ENCODE peak calls at places on chromosome 18, in six cellular contexts. E, O, R, W, T and P are unnamed samples.
A peak's percentile ranks its signal among the peaks of the same experiment; 100 is the strongest.

GRCh38 chr18:37864122-37864521 is 298.5 kb upstream of the CELF4 start:
- DNase-seq in E (no peak), O (no peak), R (no peak), W (no peak), T (no peak), P (no peak)

GRCh38 chr18:30999887-31000628 is 42.5 kb downstream of the DSC3 start:
- DNase-seq in E (no peak), O (no peak), R (no peak), W (no peak), T (no peak), P (no peak)

GRCh38 chr18:37297106-37297505 is 268.5 kb downstream of the CELF4 start:
- DNase-seq in E (no peak), O (no peak), R (no peak), W (no peak), T (no peak), P (no peak)

GRCh38 chr18:70148539-70148938 is 56.9 kb downstream of the RTTN start:
- DNase-seq in E (no peak), O (no peak), R (no peak), W (no peak), T (no peak), P (no peak)

GRCh38 chr18:59881728-59882685 is 17.8 kb upstream of the PMAIP1 start:
- DNase-seq in E (peak; percentile 78), O (no peak), R (no peak), W (no peak), T (peak; percentile 12), P (peak; percentile 80)

GRCh38 chr18:34977787-34978532 is 63.3 kb upstream of the MAPRE2 start:
- DNase-seq in E (no peak), O (no peak), R (peak; percentile 45), W (peak; percentile 7), T (peak; percentile 66), P (peak; percentile 6)

GRCh38 chr18:22470141-22470510 is 52.4 kb upstream of the CTAGE1 start:
- DNase-seq in E (peak; percentile 36), O (no peak), R (no peak), W (no peak), T (no peak), P (no peak)

GRCh38 chr18:74289137-74289536 is 2.6 kb downstream of the CYB5A start:
- DNase-seq in E (peak; percentile 71), O (no peak), R (no peak), W (no peak), T (no peak), P (peak; percentile 63)

GRCh38 chr18:54444309-54444914 is 86.7 kb downstream of the C18orf54 start:
- DNase-seq in E (peak; percentile 74), O (peak; percentile 13), R (peak; percentile 30), W (no peak), T (peak; percentile 35), P (peak; percentile 58)

GRCh38 chr18:60568211-60568610 is 195.6 kb upstream of the MC4R start:
- DNase-seq in E (no peak), O (no peak), R (no peak), W (no peak), T (no peak), P (no peak)

GRCh38 chr18:25594351-25594750 is 242.4 kb upstream of the ZNF521 start:
- DNase-seq in E (peak; percentile 59), O (no peak), R (no peak), W (no peak), T (peak; percentile 37), P (no peak)

GRCh38 chr18:808086-808485 is 4.0 kb downstream of the YES1 start:
- DNase-seq in E (peak; percentile 31), O (no peak), R (no peak), W (no peak), T (peak; percentile 25), P (no peak)

GRCh38 chr18:22189431-22189830 is 20.0 kb downstream of the GATA6 start:
- DNase-seq in E (peak; percentile 69), O (no peak), R (peak; percentile 17), W (no peak), T (no peak), P (no peak)

GRCh38 chr18:31497711-31498449 is at the start of gene DSG2:
- DNase-seq in E (peak; percentile 27), O (no peak), R (peak; percentile 74), W (no peak), T (peak; percentile 87), P (no peak)

GRCh38 chr18:13258792-13259385 is 40.3 kb downstream of the LDLRAD4 start:
- DNase-seq in E (no peak), O (no peak), R (no peak), W (no peak), T (no peak), P (peak; percentile 6)

GRCh38 chr18:37553633-37554398 is 11.8 kb downstream of the CELF4 start:
- DNase-seq in E (no peak), O (no peak), R (no peak), W (no peak), T (no peak), P (no peak)

GRCh38 chr18:23880931-23881330 is 133.6 kb upstream of the TTC39C start:
- DNase-seq in E (no peak), O (no peak), R (no peak), W (no peak), T (peak; percentile 55), P (no peak)

GRCh38 chr18:961644-962355 is 57.1 kb downstream of the ADCYAP1 start:
- DNase-seq in E (peak; percentile 41), O (peak; percentile 7), R (peak; percentile 25), W (peak; percentile 8), T (no peak), P (peak; percentile 31)

GRCh38 chr18:75316826-75317225 is 106.2 kb downstream of the TSHZ1 start:
- DNase-seq in E (no peak), O (no peak), R (no peak), W (no peak), T (no peak), P (no peak)

GRCh38 chr18:31498450-31499156 is 626 bp downstream of the DSG2 start:
- DNase-seq in E (peak; percentile 14), O (no peak), R (no peak), W (no peak), T (peak; percentile 70), P (peak; percentile 7)

GRCh38 chr18:79766308-79766707 is 31.4 kb upstream of the KCNG2 start:
- DNase-seq in E (no peak), O (no peak), R (no peak), W (no peak), T (no peak), P (no peak)

GRCh38 chr18:22551536-22552151 is 133.9 kb upstream of the CTAGE1 start:
- DNase-seq in E (peak; percentile 89), O (peak; percentile 88), R (no peak), W (no peak), T (peak; percentile 99), P (peak; percentile 100)

GRCh38 chr18:57997820-57998219 is 46.2 kb upstream of the NEDD4L start:
- DNase-seq in E (no peak), O (no peak), R (no peak), W (no peak), T (no peak), P (no peak)